ENCODE peak calls at places on chromosomes 12 and 14, in ten cellular contexts. J is spleen, S is endothelial cell of umbilical vein, O is stomach, Z is heart left ventricle, R is tibial nerve, A is HCT116, I is gastrocnemius medialis, K is breast epithelium, Q is transverse colon. V is an unnamed sample.
A peak's percentile ranks its signal among the peaks of the same experiment; 100 is the strongest.

GRCh38 chr14:59687663-59688062 is 111.1 kb upstream of the CCDC175 start:
- DNase-seq in J (no peak), S (no peak), O (no peak), Z (no peak), R (no peak), A (no peak), I (no peak), K (no peak), Q (no peak), V (no peak)

GRCh38 chr14:57871487-57872080 is 5.7 kb upstream of the SLC35F4 start:
- DNase-seq in J (no peak), S (peak; percentile 26), O (no peak), Z (no peak), R (no peak), A (peak; percentile 35), I (no peak), K (no peak), Q (no peak), V (no peak)

GRCh38 chr12:53751336-53752191 is at the start of gene CISTR:
- DNase-seq in J (peak; percentile 87), S (no peak), O (no peak), Z (no peak), R (no peak), A (no peak), I (no peak), K (no peak), Q (peak; percentile 35), V (no peak)

GRCh38 chr12:122072031-122072970 is 6.3 kb upstream of the MLXIP start:
- DNase-seq in J (no peak), S (peak; percentile 84), O (peak; percentile 38), Z (no peak), R (peak; percentile 63), A (no peak), I (peak; percentile 87), K (no peak), Q (no peak), V (no peak)

GRCh38 chr12:59708059-59708458 is 112.2 kb downstream of the SLC16A7 start:
- DNase-seq in J (no peak), S (no peak), O (no peak), Z (no peak), R (no peak), A (peak; percentile 1), I (no peak), K (no peak), Q (no peak), V (no peak)

GRCh38 chr14:90305176-90305601 is 26.6 kb downstream of the NRDE2 start:
- DNase-seq in J (no peak), S (no peak), O (no peak), Z (no peak), R (no peak), A (no peak), I (no peak), K (no peak), Q (no peak), V (no peak)

GRCh38 chr14:21902561-21903199 is 229.1 kb upstream of the OR4E1 start:
- DNase-seq in J (no peak), S (peak; percentile 21), O (no peak), Z (no peak), R (no peak), A (no peak), I (no peak), K (no peak), Q (no peak), V (no peak)

GRCh38 chr14:33529773-33530172 is 421.1 kb downstream of the EGLN3 start:
- DNase-seq in J (no peak), S (no peak), O (no peak), Z (no peak), R (no peak), A (no peak), I (no peak), K (no peak), Q (no peak), V (no peak)

GRCh38 chr12:120361506-120362208 is 7.3 kb downstream of the MSI1 start:
- DNase-seq in J (no peak), S (peak; percentile 70), O (peak; percentile 69), Z (peak; percentile 78), R (no peak), A (no peak), I (no peak), K (no peak), Q (peak; percentile 28), V (no peak)

GRCh38 chr12:104488383-104488782 is 31.6 kb downstream of the CHST11 start:
- DNase-seq in J (no peak), S (no peak), O (no peak), Z (no peak), R (no peak), A (no peak), I (no peak), K (no peak), Q (no peak), V (no peak)

GRCh38 chr12:12999276-12999958 is 648 bp downstream of the HEBP1 start:
- DNase-seq in J (no peak), S (no peak), O (no peak), Z (no peak), R (no peak), A (no peak), I (no peak), K (peak; percentile 53), Q (peak; percentile 49), V (no peak)
- H3K27ac ChIP-seq in J (peak overlapping the region; percentile 94), S (peak overlapping the region; percentile 69), O (peak overlapping the region; percentile 93), Z (peak overlapping the region; percentile 91), R (peak overlapping the region; percentile 94), A (peak overlapping the region; percentile 45), I (peak overlapping the region; percentile 47), K (peak overlapping the region; percentile 96), Q (peak overlapping the region; percentile 95), V (peak overlapping the region; percentile 98)

GRCh38 chr12:116601524-116601923 is 42.3 kb downstream of the MAP1LC3B2 start:
- DNase-seq in J (no peak), S (peak; percentile 26), O (no peak), Z (no peak), R (no peak), A (no peak), I (no peak), K (no peak), Q (no peak), V (no peak)

GRCh38 chr12:116597886-116598285 is 38.7 kb downstream of the MAP1LC3B2 start:
- DNase-seq in J (no peak), S (no peak), O (no peak), Z (no peak), R (no peak), A (no peak), I (no peak), K (no peak), Q (no peak), V (no peak)

GRCh38 chr12:116600959-116601358 is 41.8 kb downstream of the MAP1LC3B2 start:
- DNase-seq in J (no peak), S (no peak), O (no peak), Z (no peak), R (no peak), A (no peak), I (no peak), K (no peak), Q (no peak), V (no peak)

GRCh38 chr12:116599285-116600122 is 40.3 kb downstream of the MAP1LC3B2 start:
- DNase-seq in J (peak; percentile 94), S (peak; percentile 73), O (peak; percentile 82), Z (peak; percentile 90), R (peak; percentile 86), A (peak; percentile 26), I (peak; percentile 74), K (peak; percentile 82), Q (peak; percentile 83), V (peak; percentile 10)

DNA sequence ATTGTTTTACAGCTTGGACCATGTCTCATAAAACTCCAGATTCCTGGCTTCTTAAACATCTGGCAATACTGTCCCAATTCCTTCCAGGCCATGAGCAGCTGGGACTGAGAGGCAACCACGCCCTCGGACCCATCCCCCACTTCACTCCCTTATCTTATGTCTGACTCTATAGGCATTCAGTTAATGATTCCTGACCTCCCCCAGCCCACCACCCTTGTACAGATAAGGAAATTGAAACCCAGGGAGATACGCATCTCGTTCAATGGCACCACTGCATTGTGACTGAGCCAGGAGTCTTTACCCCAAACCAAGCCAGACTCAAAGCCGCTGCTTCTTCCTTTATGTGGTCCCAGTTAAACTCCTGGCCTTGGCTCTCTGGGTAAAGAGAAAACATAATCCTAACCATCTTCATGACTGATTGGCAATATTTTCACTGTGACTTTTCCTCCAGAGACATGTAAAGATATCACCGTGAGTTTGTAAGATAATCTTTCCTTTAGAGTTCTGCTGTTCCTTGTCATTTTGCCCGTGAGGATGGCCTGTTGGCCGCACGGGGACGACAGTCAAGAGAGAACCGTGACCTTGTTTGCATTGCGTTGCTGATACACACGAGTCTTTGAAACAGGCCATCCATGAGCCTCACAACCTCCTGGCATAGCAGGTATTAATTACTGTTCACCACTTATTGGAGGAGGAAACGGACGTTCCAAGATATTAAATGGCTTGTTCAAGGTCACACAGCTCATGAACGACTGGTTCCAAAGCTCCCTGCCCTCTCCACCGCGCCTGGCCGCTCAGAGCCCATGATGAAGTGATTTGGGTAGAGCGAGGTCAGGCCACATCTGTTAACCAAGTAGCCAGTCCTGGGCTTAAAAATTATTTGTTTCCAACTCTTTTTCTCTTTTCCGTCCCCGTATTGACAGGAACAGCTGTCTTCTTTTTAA is 39.4 kb downstream of the MAP1LC3B2 start:
- DNase-seq in J (no peak), S (no peak), O (no peak), Z (no peak), R (no peak), A (no peak), I (no peak), K (no peak), Q (no peak), V (no peak)
- H3K4me3 ChIP-seq in J (no peak overlapping the region), S (no peak overlapping the region), O (peak overlapping the region; percentile 24), Z (peak overlapping the region; percentile 52), R (peak overlapping the region; percentile 31), A (no peak overlapping the region), I (peak overlapping the region; percentile 66), K (peak overlapping the region; percentile 59), Q (peak overlapping the region; percentile 40), V (peak overlapping the region; percentile 29)

GRCh38 chr14:68793734-68794129 is 865 bp upstream of the ZFP36L1 start:
- DNase-seq in J (peak; percentile 89), S (no peak), O (no peak), Z (no peak), R (no peak), A (no peak), I (no peak), K (no peak), Q (no peak), V (no peak)
- TF ChIP-seq POLR2A in J (no peak), S (no peak), O (no peak), Z (no peak), R (no peak), A (no peak), I (no peak), K (no peak), Q (no peak), V (no peak)

GRCh38 chr12:123520567-123521474 is 12.7 kb downstream of the RILPL1 start:
- DNase-seq in J (no peak), S (no peak), O (no peak), Z (no peak), R (no peak), A (no peak), I (no peak), K (no peak), Q (no peak), V (no peak)
- H3K27ac ChIP-seq in J (no peak overlapping the region), S (no peak overlapping the region), O (no peak overlapping the region), Z (peak overlapping the region; percentile 83), R (no peak overlapping the region), A (no peak overlapping the region), I (peak overlapping the region; percentile 83), K (peak overlapping the region; percentile 88), Q (no peak overlapping the region), V (peak overlapping the region; percentile 45)

DNA sequence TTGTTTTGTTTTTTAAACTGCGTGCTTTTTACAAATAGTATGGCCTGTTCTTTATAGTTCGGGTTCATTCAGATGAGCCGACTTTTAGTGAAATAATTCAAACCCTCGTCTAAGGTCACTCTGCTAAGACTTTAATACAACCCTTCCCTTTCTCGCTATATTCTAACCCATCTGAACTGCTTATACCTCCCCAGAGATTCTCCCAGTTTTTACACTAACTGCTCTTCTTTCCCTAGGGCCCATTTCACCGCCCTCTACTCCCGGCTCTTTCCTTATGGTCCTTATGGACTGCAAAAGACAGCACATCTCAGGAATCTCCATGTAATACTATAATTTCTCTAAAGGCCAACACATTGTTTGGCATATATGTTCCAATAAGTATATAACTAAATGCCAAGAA is 2.1 kb downstream of the MAPK1IP1L start:
- DNase-seq in J (no peak), S (no peak), O (no peak), Z (no peak), R (no peak), A (no peak), I (no peak), K (no peak), Q (no peak), V (no peak)
- H3K4me3 ChIP-seq in J (no peak overlapping the region), S (no peak overlapping the region), O (no peak overlapping the region), Z (no peak overlapping the region), R (no peak overlapping the region), A (peak overlapping the region; percentile 66), I (no peak overlapping the region), K (peak overlapping the region; percentile 92), Q (peak overlapping the region; percentile 78), V (no peak overlapping the region)